ENCODE peak calls at places on chromosomes 1 and 21, in four cellular contexts. V is H9, Z is neuronal stem cell, T is H1. K is an unnamed sample.

GRCh38 chr1:215416497-215416896 is 150.6 kb upstream of the KCTD3 start:
- DNase-seq in V (peak; percentile 49), Z (no peak), T (no peak), K (no peak)

GRCh38 chr1:116769561-116769977 is 15.3 kb downstream of the CD2 start:
- DNase-seq in V (no peak), Z (no peak), T (no peak), K (no peak)

GRCh38 chr1:44067258-44068250 is 36.3 kb upstream of the SLC6A9 start:
- DNase-seq in V (no peak), Z (no peak), T (no peak), K (no peak)

GRCh38 chr1:17545354-17545753 is 5.9 kb downstream of the ARHGEF10L start:
- DNase-seq in V (no peak), Z (no peak), T (no peak), K (peak; percentile 77)

GRCh38 chr1:41245659-41246058 is 3.6 kb upstream of the SCMH1 start:
- DNase-seq in V (no peak), Z (no peak), T (no peak), K (peak; percentile 38)

GRCh38 chr1:66132324-66132723 is 339.6 kb downstream of the PDE4B start:
- DNase-seq in V (no peak), Z (no peak), T (no peak), K (peak; percentile 10)

GRCh38 chr1:230337266-230337665 is 88.9 kb downstream of the PGBD5 start:
- DNase-seq in V (no peak), Z (no peak), T (no peak), K (no peak)

GRCh38 chr1:223843934-223844333 is 1.8 kb downstream of the TP53BP2 start:
- DNase-seq in V (no peak), Z (no peak), T (no peak), K (no peak)

GRCh38 chr1:156281281-156282142 is 1.1 kb downstream of the SMG5 start:
- DNase-seq in V (no peak), Z (no peak), T (no peak), K (peak; percentile 55)

GRCh38 chr1:194774535-194774934 is 1588.1 kb upstream of the B3GALT2 start:
- DNase-seq in V (no peak), Z (no peak), T (no peak), K (no peak)

GRCh38 chr21:38171723-38172344 is 85.0 kb upstream of the KCNJ15 start:
- DNase-seq in V (peak; percentile 81), Z (peak; percentile 52), T (peak; percentile 66), K (peak; percentile 45)

GRCh38 chr1:112513112-112513870 is 4.5 kb downstream of the WNT2B start:
- DNase-seq in V (no peak), Z (no peak), T (no peak), K (peak; percentile 84)

GRCh38 chr1:33256335-33256700 is at the start of gene ZNF362:
- DNase-seq in V (peak; percentile 48), Z (no peak), T (peak; percentile 72), K (peak; percentile 60)
- H2BK15ac ChIP-seq in V (no peak within 1 kb of the TSS), Z (peak within 1 kb of the TSS; percentile 39), T (no peak within 1 kb of the TSS), K (no peak within 1 kb of the TSS)

GRCh38 chr21:41425588-41425953 is 468 bp upstream of the MX1 start:
- DNase-seq in V (no peak), Z (no peak), T (peak; percentile 37), K (no peak)

GRCh38 chr21:41425954-41426655 is at the start of gene MX1:
- DNase-seq in V (peak; percentile 56), Z (no peak), T (peak; percentile 60), K (peak; percentile 10)

GRCh38 chr21:41418956-41419680 is 6.9 kb upstream of the MX1 start:
- DNase-seq in V (no peak), Z (no peak), T (no peak), K (no peak)

GRCh38 chr21:41419921-41420862 is 5.8 kb upstream of the MX1 start:
- DNase-seq in V (peak; percentile 78), Z (peak; percentile 38), T (peak; percentile 72), K (peak; percentile 84)

DNA sequence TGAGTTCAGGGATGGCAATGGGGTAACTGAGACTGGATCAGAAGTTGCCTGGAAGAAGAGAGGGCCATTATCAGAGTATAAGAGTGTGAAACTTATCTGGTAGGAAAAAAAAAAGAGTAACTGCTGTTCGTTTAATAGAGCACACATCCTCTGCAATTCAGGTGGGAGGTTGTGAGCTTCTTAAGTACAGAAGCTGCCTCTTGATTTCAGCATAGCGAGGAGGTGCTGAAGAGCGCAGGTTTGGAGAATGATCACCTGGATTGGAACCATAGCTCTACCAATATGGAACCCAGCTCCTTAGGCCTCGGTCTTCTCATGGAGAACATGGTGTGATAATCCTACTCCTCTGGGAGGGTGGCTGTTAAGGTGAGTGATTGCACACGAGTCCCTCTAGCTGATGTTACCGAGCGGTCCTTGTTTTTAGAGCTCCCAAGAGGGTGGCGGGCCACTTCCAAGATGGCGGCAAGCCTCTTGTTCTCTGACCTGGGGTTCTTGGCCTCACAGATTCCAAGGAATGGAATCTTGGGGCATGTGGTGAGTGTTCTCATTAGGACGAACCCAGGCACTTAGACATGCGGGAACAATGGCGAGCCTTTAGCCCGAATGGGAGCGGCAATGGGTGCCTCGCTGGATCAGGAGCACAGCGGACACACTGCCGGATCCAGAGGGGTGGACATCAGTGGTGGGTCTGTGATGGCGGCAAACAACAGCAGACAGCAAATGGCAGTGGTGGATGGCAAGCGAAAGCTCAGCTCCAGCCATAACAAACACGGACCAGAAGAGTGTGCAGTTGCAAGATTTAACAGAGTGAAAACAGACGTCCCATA is 3.3 kb upstream of the MX1 start:
- DNase-seq in V (no peak), Z (no peak), T (peak; percentile 14), K (no peak)
- H3K9ac ChIP-seq in V (no peak overlapping the region), Z (no peak overlapping the region), T (no peak overlapping the region), K (no peak overlapping the region)

DNA sequence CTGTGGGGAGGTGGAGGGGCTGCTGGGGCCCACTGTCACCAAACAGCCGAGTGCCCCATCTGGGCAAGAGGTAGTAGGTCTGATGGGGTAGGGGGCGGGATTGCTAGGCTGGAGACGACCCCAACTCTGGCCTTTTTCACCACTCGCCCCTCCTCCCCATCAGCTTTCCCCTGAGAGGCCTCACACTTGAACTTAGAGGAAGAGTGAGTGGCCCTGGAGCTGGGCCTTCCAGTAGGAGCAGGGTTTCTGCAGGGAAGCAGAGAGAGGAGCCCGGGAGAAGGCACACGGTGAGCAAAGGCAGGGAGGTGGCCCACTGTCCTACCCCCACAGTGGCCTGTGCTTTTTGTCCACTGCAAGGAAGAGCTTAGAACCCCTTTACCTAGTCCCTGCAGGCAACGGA is 111.9 kb upstream of the WNT4 start:
- DNase-seq in V (no peak), Z (no peak), T (no peak), K (no peak)
- H2BK15ac ChIP-seq in V (no peak overlapping the region), Z (no peak overlapping the region), T (peak overlapping the region; percentile 92), K (no peak overlapping the region)

GRCh38 chr1:26121854-26122773 is 10.5 kb downstream of the PDIK1L start:
- DNase-seq in V (no peak), Z (no peak), T (no peak), K (no peak)

GRCh38 chr1:26125382-26125781 is 13.8 kb downstream of the PDIK1L start:
- DNase-seq in V (no peak), Z (no peak), T (no peak), K (no peak)

GRCh38 chr1:26124433-26125318 is 13.1 kb downstream of the PDIK1L start:
- DNase-seq in V (no peak), Z (no peak), T (no peak), K (no peak)

GRCh38 chr1:26122988-26123973 is 11.7 kb downstream of the PDIK1L start:
- DNase-seq in V (no peak), Z (no peak), T (no peak), K (peak; percentile 73)

DNA sequence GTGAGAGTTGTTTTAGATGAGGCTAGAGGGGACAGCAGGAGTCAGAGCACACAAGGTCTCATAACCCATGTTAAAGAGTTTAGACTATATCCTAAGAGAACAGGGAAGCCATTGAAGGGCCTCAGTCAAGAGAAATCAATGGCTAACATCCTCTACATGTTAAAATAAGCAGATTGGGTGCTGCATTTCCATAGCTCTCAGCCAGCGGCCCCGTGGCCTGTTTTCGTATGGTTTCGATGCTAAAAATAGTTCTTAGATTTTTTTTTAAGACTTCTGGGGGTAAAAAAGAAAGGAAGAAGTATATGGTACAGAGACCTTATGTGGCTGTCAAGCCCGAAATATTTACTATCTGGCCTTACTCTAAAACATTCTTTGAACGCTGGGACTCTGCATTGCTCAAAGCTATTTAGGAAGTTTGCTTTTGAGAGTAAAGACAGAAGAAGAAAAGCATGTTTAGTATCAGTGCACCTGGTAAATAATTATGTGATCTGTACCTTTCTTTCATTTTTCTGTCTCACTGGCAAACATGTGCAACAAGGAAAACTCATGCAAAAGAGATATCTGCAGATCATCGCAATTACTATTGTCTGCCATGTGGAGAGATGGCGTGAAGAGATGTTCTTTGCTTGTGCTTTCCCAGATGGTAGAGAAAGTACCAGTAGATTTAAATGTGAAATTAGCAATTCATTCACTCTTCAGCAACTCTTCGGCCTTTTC is 8.4 kb downstream of the PDIK1L start:
- DNase-seq in V (no peak), Z (no peak), T (no peak), K (no peak)
- H3K9ac ChIP-seq in V (no peak overlapping the region), Z (no peak overlapping the region), T (no peak overlapping the region), K (no peak overlapping the region)

DNA sequence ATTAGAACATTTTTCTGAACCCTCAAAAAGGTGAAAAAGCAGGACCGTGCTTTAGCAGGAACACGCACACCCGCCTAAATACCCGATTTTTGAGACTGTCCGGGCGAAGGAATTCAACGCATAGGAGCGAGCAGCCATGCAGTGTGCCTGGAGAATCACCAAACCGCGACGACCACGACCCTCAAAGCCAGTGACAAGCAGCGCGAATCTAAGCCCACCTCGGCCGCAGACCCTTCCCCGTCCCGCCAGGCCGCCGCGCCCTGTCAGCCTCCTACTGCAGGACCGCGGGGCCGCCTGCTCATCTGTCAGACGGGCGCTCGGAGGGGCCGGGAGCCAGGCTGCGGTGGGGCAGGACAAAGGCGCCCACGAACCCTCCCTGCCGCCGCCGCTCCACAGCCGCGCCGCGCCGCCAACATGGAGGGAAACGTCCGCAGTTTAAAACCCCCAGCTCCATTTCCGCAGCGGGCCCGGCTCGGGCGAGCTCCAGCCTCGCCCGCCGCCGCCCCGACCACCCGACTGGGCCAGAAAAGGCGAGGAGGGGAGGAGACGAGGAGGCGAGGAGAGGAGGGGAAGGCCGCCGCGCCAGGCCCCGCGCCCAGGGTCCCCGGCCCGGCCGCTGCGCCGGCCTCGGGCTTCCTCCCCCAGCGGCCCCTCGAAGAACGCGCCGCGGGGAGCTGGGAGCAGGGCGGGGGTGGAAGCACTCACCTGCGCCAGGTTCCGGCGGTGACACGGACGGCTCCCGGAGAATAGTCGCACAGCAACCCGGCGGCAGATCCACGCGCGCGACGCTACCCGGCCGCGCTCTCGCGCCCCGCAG is at the start of gene LBR:
- DNase-seq in V (no peak), Z (peak; percentile 40), T (no peak), K (peak; percentile 16)
- H2BK15ac ChIP-seq in V (no peak within 1 kb of the TSS), Z (peak within 1 kb of the TSS; percentile 88), T (peak within 1 kb of the TSS; percentile 73), K (peak within 1 kb of the TSS; percentile 24)

GRCh38 chr1:201499191-201499590 is 7.7 kb downstream of the CSRP1 start:
- DNase-seq in V (no peak), Z (no peak), T (no peak), K (no peak)

GRCh38 chr1:201501144-201501543 is 5.8 kb downstream of the CSRP1 start:
- DNase-seq in V (no peak), Z (no peak), T (no peak), K (peak; percentile 85)

GRCh38 chr1:201499795-201500669 is 6.9 kb downstream of the CSRP1 start:
- DNase-seq in V (no peak), Z (no peak), T (no peak), K (no peak)

GRCh38 chr1:201501812-201502510 is 5.0 kb downstream of the CSRP1 start:
- DNase-seq in V (peak; percentile 46), Z (no peak), T (no peak), K (no peak)

GRCh38 chr1:201500670-201501120 is 6.2 kb downstream of the CSRP1 start:
- DNase-seq in V (peak; percentile 44), Z (no peak), T (no peak), K (no peak)
- H3K9ac ChIP-seq in V (no peak overlapping the region), Z (no peak overlapping the region), T (no peak overlapping the region), K (peak overlapping the region; percentile 74)